ENCODE peak calls at places on chromosomes 16 and 17, in six cellular contexts. One of them, this sample, is unnamed.

GRCh38 chr16:27154573-27155521 is 48.5 kb upstream of the KDM8 start:
- DNase-seq in ureter: peak; percentile 65
- DNase-seq in astrocyte: peak; percentile 6
- DNase-seq in CD4-positive, CD25-positive, alpha-beta regulatory T cell: peak; percentile 46
- DNase-seq in NCI-H1436: no peak
- DNase-seq in activated naive CD4-positive, alpha-beta T cell: peak; percentile 44
- DNase-seq in this sample: peak; percentile 46

GRCh38 chr16:11224894-11225676 is 30.9 kb downstream of the SOCS1 start:
- DNase-seq in ureter: no peak
- DNase-seq in astrocyte: no peak
- DNase-seq in CD4-positive, CD25-positive, alpha-beta regulatory T cell: peak; percentile 59
- DNase-seq in NCI-H1436: no peak
- DNase-seq in activated naive CD4-positive, alpha-beta T cell: peak; percentile 55
- DNase-seq in this sample: no peak

GRCh38 chr16:4038448-4038847 is 77.8 kb downstream of the ADCY9 start:
- DNase-seq in ureter: no peak
- DNase-seq in astrocyte: no peak
- DNase-seq in CD4-positive, CD25-positive, alpha-beta regulatory T cell: no peak
- DNase-seq in NCI-H1436: no peak
- DNase-seq in activated naive CD4-positive, alpha-beta T cell: no peak
- DNase-seq in this sample: no peak

GRCh38 chr17:81256616-81257015 is 17.5 kb downstream of the NDUFAF8 start:
- DNase-seq in ureter: no peak
- DNase-seq in astrocyte: peak; percentile 46
- DNase-seq in CD4-positive, CD25-positive, alpha-beta regulatory T cell: no peak
- DNase-seq in NCI-H1436: no peak
- DNase-seq in activated naive CD4-positive, alpha-beta T cell: no peak
- DNase-seq in this sample: no peak

GRCh38 chr17:37255434-37255833 is 120.4 kb upstream of the C17orf78 start:
- DNase-seq in ureter: no peak
- DNase-seq in astrocyte: no peak
- DNase-seq in CD4-positive, CD25-positive, alpha-beta regulatory T cell: no peak
- DNase-seq in NCI-H1436: no peak
- DNase-seq in activated naive CD4-positive, alpha-beta T cell: no peak
- DNase-seq in this sample: no peak

GRCh38 chr17:1047177-1047885 is 50.4 kb downstream of the TIMM22 start:
- DNase-seq in ureter: no peak
- DNase-seq in astrocyte: peak; percentile 49
- DNase-seq in CD4-positive, CD25-positive, alpha-beta regulatory T cell: no peak
- DNase-seq in NCI-H1436: no peak
- DNase-seq in activated naive CD4-positive, alpha-beta T cell: no peak
- DNase-seq in this sample: peak; percentile 87

GRCh38 chr16:14240216-14240843 is 169.2 kb downstream of the MRTFB start:
- DNase-seq in ureter: no peak
- DNase-seq in astrocyte: no peak
- DNase-seq in CD4-positive, CD25-positive, alpha-beta regulatory T cell: no peak
- DNase-seq in NCI-H1436: no peak
- DNase-seq in activated naive CD4-positive, alpha-beta T cell: no peak
- DNase-seq in this sample: no peak

GRCh38 chr16:82699711-82700495 is 73.1 kb downstream of the CDH13 start:
- DNase-seq in ureter: no peak
- DNase-seq in astrocyte: peak; percentile 77
- DNase-seq in CD4-positive, CD25-positive, alpha-beta regulatory T cell: no peak
- DNase-seq in NCI-H1436: no peak
- DNase-seq in activated naive CD4-positive, alpha-beta T cell: no peak
- DNase-seq in this sample: peak; percentile 37

GRCh38 chr17:43368740-43369506 is 29.9 kb upstream of the ARL4D start:
- DNase-seq in ureter: peak; percentile 87
- DNase-seq in astrocyte: peak; percentile 70
- DNase-seq in CD4-positive, CD25-positive, alpha-beta regulatory T cell: peak; percentile 51
- DNase-seq in NCI-H1436: peak; percentile 90
- DNase-seq in activated naive CD4-positive, alpha-beta T cell: peak; percentile 37
- DNase-seq in this sample: peak; percentile 92

GRCh38 chr17:35890774-35891155 is 10.6 kb upstream of the CCL5 start:
- DNase-seq in ureter: peak; percentile 51
- DNase-seq in astrocyte: no peak
- DNase-seq in CD4-positive, CD25-positive, alpha-beta regulatory T cell: no peak
- DNase-seq in NCI-H1436: no peak
- DNase-seq in activated naive CD4-positive, alpha-beta T cell: no peak
- DNase-seq in this sample: no peak

GRCh38 chr16:4009177-4009576 is 107.1 kb downstream of the ADCY9 start:
- DNase-seq in ureter: no peak
- DNase-seq in astrocyte: no peak
- DNase-seq in CD4-positive, CD25-positive, alpha-beta regulatory T cell: no peak
- DNase-seq in NCI-H1436: no peak
- DNase-seq in activated naive CD4-positive, alpha-beta T cell: no peak
- DNase-seq in this sample: no peak

GRCh38 chr17:61660726-61661125 is 69.7 kb upstream of the NACA2 start:
- DNase-seq in ureter: no peak
- DNase-seq in astrocyte: no peak
- DNase-seq in CD4-positive, CD25-positive, alpha-beta regulatory T cell: no peak
- DNase-seq in NCI-H1436: no peak
- DNase-seq in activated naive CD4-positive, alpha-beta T cell: no peak
- DNase-seq in this sample: no peak

GRCh38 chr17:8964801-8965393 is 610 bp downstream of the PIK3R5 start:
- DNase-seq in ureter: no peak
- DNase-seq in astrocyte: no peak
- DNase-seq in CD4-positive, CD25-positive, alpha-beta regulatory T cell: no peak
- DNase-seq in NCI-H1436: no peak
- DNase-seq in activated naive CD4-positive, alpha-beta T cell: no peak
- DNase-seq in this sample: no peak

GRCh38 chr16:69311533-69312388 is 611 bp downstream of the VPS4A start:
- DNase-seq in ureter: no peak
- DNase-seq in astrocyte: no peak
- DNase-seq in CD4-positive, CD25-positive, alpha-beta regulatory T cell: peak; percentile 21
- DNase-seq in NCI-H1436: no peak
- DNase-seq in activated naive CD4-positive, alpha-beta T cell: no peak
- DNase-seq in this sample: no peak

GRCh38 chr16:71440669-71441347 is 1.0 kb downstream of the TLE7 start:
- DNase-seq in ureter: no peak
- DNase-seq in astrocyte: no peak
- DNase-seq in CD4-positive, CD25-positive, alpha-beta regulatory T cell: no peak
- DNase-seq in NCI-H1436: no peak
- DNase-seq in activated naive CD4-positive, alpha-beta T cell: no peak
- DNase-seq in this sample: no peak

GRCh38 chr17:31517524-31517923 is 126.0 kb downstream of the RAB11FIP4 start:
- DNase-seq in ureter: no peak
- DNase-seq in astrocyte: no peak
- DNase-seq in CD4-positive, CD25-positive, alpha-beta regulatory T cell: no peak
- DNase-seq in NCI-H1436: peak; percentile 26
- DNase-seq in activated naive CD4-positive, alpha-beta T cell: no peak
- DNase-seq in this sample: no peak

GRCh38 chr16:31335431-31335830 is 19.5 kb upstream of the ITGAX start:
- DNase-seq in ureter: no peak
- DNase-seq in astrocyte: no peak
- DNase-seq in CD4-positive, CD25-positive, alpha-beta regulatory T cell: no peak
- DNase-seq in NCI-H1436: no peak
- DNase-seq in activated naive CD4-positive, alpha-beta T cell: no peak
- DNase-seq in this sample: no peak

GRCh38 chr17:52410781-52411180 is 252.3 kb upstream of the CA10 start:
- DNase-seq in ureter: no peak
- DNase-seq in astrocyte: no peak
- DNase-seq in CD4-positive, CD25-positive, alpha-beta regulatory T cell: no peak
- DNase-seq in NCI-H1436: no peak
- DNase-seq in activated naive CD4-positive, alpha-beta T cell: no peak
- DNase-seq in this sample: no peak

GRCh38 chr16:4303973-4304372 is 11.9 kb upstream of the GLIS2 start:
- DNase-seq in ureter: no peak
- DNase-seq in astrocyte: no peak
- DNase-seq in CD4-positive, CD25-positive, alpha-beta regulatory T cell: no peak
- DNase-seq in NCI-H1436: no peak
- DNase-seq in activated naive CD4-positive, alpha-beta T cell: no peak
- DNase-seq in this sample: no peak

GRCh38 chr17:280901-281300 is 71.7 kb downstream of the RPH3AL start:
- DNase-seq in ureter: peak; percentile 39
- DNase-seq in astrocyte: no peak
- DNase-seq in CD4-positive, CD25-positive, alpha-beta regulatory T cell: no peak
- DNase-seq in NCI-H1436: no peak
- DNase-seq in activated naive CD4-positive, alpha-beta T cell: no peak
- DNase-seq in this sample: peak; percentile 44

GRCh38 chr16:58451945-58452401 is 48.0 kb upstream of the NDRG4 start:
- DNase-seq in ureter: no peak
- DNase-seq in astrocyte: peak; percentile 64
- DNase-seq in CD4-positive, CD25-positive, alpha-beta regulatory T cell: no peak
- DNase-seq in NCI-H1436: no peak
- DNase-seq in activated naive CD4-positive, alpha-beta T cell: no peak
- DNase-seq in this sample: no peak

GRCh38 chr16:23079683-23080221 is 69.5 kb downstream of the USP31 start:
- DNase-seq in ureter: peak; percentile 71
- DNase-seq in astrocyte: no peak
- DNase-seq in CD4-positive, CD25-positive, alpha-beta regulatory T cell: no peak
- DNase-seq in NCI-H1436: no peak
- DNase-seq in activated naive CD4-positive, alpha-beta T cell: no peak
- DNase-seq in this sample: no peak

GRCh38 chr17:7418472-7419152 is 1.5 kb upstream of the SPEM1 start:
- DNase-seq in ureter: no peak
- DNase-seq in astrocyte: no peak
- DNase-seq in CD4-positive, CD25-positive, alpha-beta regulatory T cell: no peak
- DNase-seq in NCI-H1436: no peak
- DNase-seq in activated naive CD4-positive, alpha-beta T cell: no peak
- DNase-seq in this sample: no peak

GRCh38 chr17:77897741-77898301 is 60.7 kb upstream of the TNRC6C start:
- DNase-seq in ureter: no peak
- DNase-seq in astrocyte: no peak
- DNase-seq in CD4-positive, CD25-positive, alpha-beta regulatory T cell: no peak
- DNase-seq in NCI-H1436: no peak
- DNase-seq in activated naive CD4-positive, alpha-beta T cell: no peak
- DNase-seq in this sample: no peak

GRCh38 chr16:88905563-88905962 is 39.1 kb upstream of the PABPN1L start:
- DNase-seq in ureter: no peak
- DNase-seq in astrocyte: no peak
- DNase-seq in CD4-positive, CD25-positive, alpha-beta regulatory T cell: no peak
- DNase-seq in NCI-H1436: peak; percentile 27
- DNase-seq in activated naive CD4-positive, alpha-beta T cell: no peak
- DNase-seq in this sample: no peak

GRCh38 chr16:7268182-7268581 is 64.5 kb upstream of the RBFOX1 start:
- DNase-seq in ureter: no peak
- DNase-seq in astrocyte: no peak
- DNase-seq in CD4-positive, CD25-positive, alpha-beta regulatory T cell: no peak
- DNase-seq in NCI-H1436: peak; percentile 44
- DNase-seq in activated naive CD4-positive, alpha-beta T cell: no peak
- DNase-seq in this sample: no peak

GRCh38 chr16:29023279-29024278 is 38.7 kb downstream of the LAT start:
- DNase-seq in ureter: no peak
- DNase-seq in astrocyte: no peak
- DNase-seq in CD4-positive, CD25-positive, alpha-beta regulatory T cell: no peak
- DNase-seq in NCI-H1436: no peak
- DNase-seq in activated naive CD4-positive, alpha-beta T cell: no peak
- DNase-seq in this sample: no peak

GRCh38 chr17:30332057-30332542 is 1.8 kb downstream of the TMIGD1 start:
- DNase-seq in ureter: no peak
- DNase-seq in astrocyte: peak; percentile 79
- DNase-seq in CD4-positive, CD25-positive, alpha-beta regulatory T cell: no peak
- DNase-seq in NCI-H1436: no peak
- DNase-seq in activated naive CD4-positive, alpha-beta T cell: no peak
- DNase-seq in this sample: no peak

GRCh38 chr16:58507963-58508670 is 7.2 kb upstream of the SETD6 start:
- DNase-seq in ureter: no peak
- DNase-seq in astrocyte: no peak
- DNase-seq in CD4-positive, CD25-positive, alpha-beta regulatory T cell: no peak
- DNase-seq in NCI-H1436: no peak
- DNase-seq in activated naive CD4-positive, alpha-beta T cell: no peak
- DNase-seq in this sample: no peak

GRCh38 chr16:25707982-25708583 is 16.3 kb downstream of the HS3ST4 start:
- DNase-seq in ureter: no peak
- DNase-seq in astrocyte: no peak
- DNase-seq in CD4-positive, CD25-positive, alpha-beta regulatory T cell: no peak
- DNase-seq in NCI-H1436: no peak
- DNase-seq in activated naive CD4-positive, alpha-beta T cell: no peak
- DNase-seq in this sample: no peak

GRCh38 chr17:38604479-38605229 is 1.1 kb downstream of the SRCIN1 start:
- DNase-seq in ureter: no peak
- DNase-seq in astrocyte: no peak
- DNase-seq in CD4-positive, CD25-positive, alpha-beta regulatory T cell: no peak
- DNase-seq in NCI-H1436: peak; percentile 78
- DNase-seq in activated naive CD4-positive, alpha-beta T cell: no peak
- DNase-seq in this sample: no peak

GRCh38 chr17:76420356-76421053 is 32.4 kb downstream of the UBE2O start:
- DNase-seq in ureter: no peak
- DNase-seq in astrocyte: no peak
- DNase-seq in CD4-positive, CD25-positive, alpha-beta regulatory T cell: no peak
- DNase-seq in NCI-H1436: no peak
- DNase-seq in activated naive CD4-positive, alpha-beta T cell: no peak
- DNase-seq in this sample: no peak

GRCh38 chr17:44222112-44222869 is 2.8 kb upstream of the UBTF start:
- DNase-seq in ureter: peak; percentile 86
- DNase-seq in astrocyte: peak; percentile 63
- DNase-seq in CD4-positive, CD25-positive, alpha-beta regulatory T cell: peak; percentile 32
- DNase-seq in NCI-H1436: peak; percentile 75
- DNase-seq in activated naive CD4-positive, alpha-beta T cell: no peak
- DNase-seq in this sample: peak; percentile 87

GRCh38 chr17:63039342-63039741 is 73.3 kb downstream of the TANC2 start:
- DNase-seq in ureter: no peak
- DNase-seq in astrocyte: no peak
- DNase-seq in CD4-positive, CD25-positive, alpha-beta regulatory T cell: no peak
- DNase-seq in NCI-H1436: no peak
- DNase-seq in activated naive CD4-positive, alpha-beta T cell: no peak
- DNase-seq in this sample: no peak

GRCh38 chr17:31834448-31834847 is 24.6 kb downstream of the COPRS start:
- DNase-seq in ureter: no peak
- DNase-seq in astrocyte: no peak
- DNase-seq in CD4-positive, CD25-positive, alpha-beta regulatory T cell: no peak
- DNase-seq in NCI-H1436: no peak
- DNase-seq in activated naive CD4-positive, alpha-beta T cell: no peak
- DNase-seq in this sample: no peak